ENCODE peak calls at places on chromosomes 11 and 22, in four cellular contexts. One of them, this sample, is unnamed. For H3K4me1, the result is how much of the 10 kb centered on the place peaks cover.

GRCh38 chr11:114073506-114074381 is 14.2 kb downstream of the ZBTB16 start:
- DNase-seq in thoracic aorta: no peak
- DNase-seq in colonic mucosa: no peak
- DNase-seq in suprapubic skin: no peak
- DNase-seq in this sample: no peak

GRCh38 chr22:20060700-20061480 is 19.2 kb upstream of the DGCR8 start:
- DNase-seq in thoracic aorta: no peak
- DNase-seq in colonic mucosa: no peak
- DNase-seq in suprapubic skin: no peak
- DNase-seq in this sample: no peak

GRCh38 chr22:17633217-17633997 is 4.9 kb upstream of the ATP6V1E1 start:
- DNase-seq in thoracic aorta: no peak
- DNase-seq in colonic mucosa: no peak
- DNase-seq in suprapubic skin: no peak
- DNase-seq in this sample: peak

GRCh38 chr11:19650929-19651487 is 61.6 kb upstream of the NAV2 start:
- DNase-seq in thoracic aorta: no peak
- DNase-seq in colonic mucosa: no peak
- DNase-seq in suprapubic skin: no peak
- DNase-seq in this sample: no peak

GRCh38 chr11:74966651-74967050 is 17.6 kb downstream of the SPCS2 start:
- DNase-seq in thoracic aorta: no peak
- DNase-seq in colonic mucosa: no peak
- DNase-seq in suprapubic skin: no peak
- DNase-seq in this sample: no peak

GRCh38 chr11:75025561-75025960 is 36.8 kb downstream of the NEU3 start:
- DNase-seq in thoracic aorta: no peak
- DNase-seq in colonic mucosa: no peak
- DNase-seq in suprapubic skin: no peak
- DNase-seq in this sample: no peak

GRCh38 chr22:27515091-27515523 is 286.4 kb downstream of the MN1 start:
- DNase-seq in thoracic aorta: no peak
- DNase-seq in colonic mucosa: no peak
- DNase-seq in suprapubic skin: no peak
- DNase-seq in this sample: no peak

GRCh38 chr11:115606223-115607220 is 102.3 kb upstream of the CADM1 start:
- DNase-seq in thoracic aorta: no peak
- DNase-seq in colonic mucosa: no peak
- DNase-seq in suprapubic skin: no peak
- DNase-seq in this sample: no peak

GRCh38 chr11:79336740-79337517 is 103.9 kb downstream of the TENM4 start:
- DNase-seq in thoracic aorta: no peak
- DNase-seq in colonic mucosa: no peak
- DNase-seq in suprapubic skin: no peak
- DNase-seq in this sample: no peak

GRCh38 chr22:35383679-35384071 is 2.8 kb downstream of the HMOX1 start:
- DNase-seq in thoracic aorta: no peak
- DNase-seq in colonic mucosa: no peak
- DNase-seq in suprapubic skin: no peak
- DNase-seq in this sample: no peak

DNA sequence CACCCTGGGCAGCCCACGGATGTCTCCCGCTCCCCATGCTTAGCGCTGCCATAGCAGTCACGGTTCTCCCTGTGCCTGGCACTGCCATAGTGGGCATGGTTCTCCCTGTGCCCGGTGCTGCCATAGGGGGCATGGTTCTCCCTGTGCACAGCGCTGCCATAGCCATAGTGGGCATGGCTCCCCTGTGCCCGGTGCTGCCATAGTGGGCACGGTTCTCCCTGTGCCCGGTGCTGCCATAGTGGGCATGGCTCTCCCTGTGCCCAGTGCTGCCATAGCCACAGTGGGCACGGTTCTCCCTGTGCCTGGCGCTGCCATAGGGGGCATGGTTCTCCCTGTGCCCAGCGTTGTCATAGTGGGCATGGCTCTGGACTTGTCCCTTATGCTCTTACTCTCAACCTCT is 19.9 kb upstream of the ARAP1 start:
- DNase-seq in thoracic aorta: no peak
- DNase-seq in colonic mucosa: no peak
- DNase-seq in suprapubic skin: no peak
- DNase-seq in this sample: no peak
- H3K4me1 ChIP-seq in thoracic aorta: under half
- H3K4me1 ChIP-seq in colonic mucosa: under half
- H3K4me1 ChIP-seq in suprapubic skin: under half
- H3K4me1 ChIP-seq in this sample: under half

GRCh38 chr11:16350125-16350524 is 6.2 kb downstream of the SOX6 start:
- DNase-seq in thoracic aorta: no peak
- DNase-seq in colonic mucosa: no peak
- DNase-seq in suprapubic skin: no peak
- DNase-seq in this sample: no peak
- H3K4me1 ChIP-seq in thoracic aorta: under half
- H3K4me1 ChIP-seq in colonic mucosa: under half
- H3K4me1 ChIP-seq in suprapubic skin: under half
- H3K4me1 ChIP-seq in this sample: under half

DNA sequence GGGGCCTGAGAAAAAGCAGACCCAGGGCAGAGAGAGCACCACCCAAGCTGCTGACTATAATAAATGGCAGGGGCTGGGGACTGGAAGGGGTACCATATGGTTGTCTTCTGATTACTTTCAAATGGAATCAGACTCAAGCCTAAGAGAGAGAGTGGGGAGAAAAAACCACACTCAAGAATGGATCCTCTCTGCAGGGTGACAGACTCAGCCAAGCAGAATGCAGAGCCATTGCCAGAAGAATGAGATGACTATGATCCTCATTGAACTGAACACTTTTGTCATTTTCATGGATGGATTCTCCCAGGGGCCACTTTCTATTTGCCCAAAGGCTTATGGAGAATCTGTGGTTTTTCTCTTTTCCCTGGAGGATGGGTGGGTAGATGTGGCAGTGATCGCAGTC is 8.7 kb downstream of the UBASH3B start:
- DNase-seq in thoracic aorta: no peak
- DNase-seq in colonic mucosa: no peak
- DNase-seq in suprapubic skin: no peak
- DNase-seq in this sample: no peak
- H3K4me1 ChIP-seq in thoracic aorta: under half
- H3K4me1 ChIP-seq in colonic mucosa: under half
- H3K4me1 ChIP-seq in suprapubic skin: under half
- H3K4me1 ChIP-seq in this sample: under half

GRCh38 chr11:45341379-45341778 is 55.2 kb upstream of the SYT13 start:
- DNase-seq in thoracic aorta: no peak
- DNase-seq in colonic mucosa: no peak
- DNase-seq in suprapubic skin: no peak
- DNase-seq in this sample: no peak

GRCh38 chr11:45343988-45344387 is 57.8 kb upstream of the SYT13 start:
- DNase-seq in thoracic aorta: no peak
- DNase-seq in colonic mucosa: no peak
- DNase-seq in suprapubic skin: no peak
- DNase-seq in this sample: no peak

GRCh38 chr11:45348729-45349128 is 62.6 kb upstream of the SYT13 start:
- DNase-seq in thoracic aorta: no peak
- DNase-seq in colonic mucosa: no peak
- DNase-seq in suprapubic skin: no peak
- DNase-seq in this sample: no peak

GRCh38 chr11:45347343-45347742 is 61.2 kb upstream of the SYT13 start:
- DNase-seq in thoracic aorta: no peak
- DNase-seq in colonic mucosa: no peak
- DNase-seq in suprapubic skin: no peak
- DNase-seq in this sample: no peak
- H3K4me1 ChIP-seq in thoracic aorta: under half
- H3K4me1 ChIP-seq in colonic mucosa: under half
- H3K4me1 ChIP-seq in suprapubic skin: under half
- H3K4me1 ChIP-seq in this sample: under half

DNA sequence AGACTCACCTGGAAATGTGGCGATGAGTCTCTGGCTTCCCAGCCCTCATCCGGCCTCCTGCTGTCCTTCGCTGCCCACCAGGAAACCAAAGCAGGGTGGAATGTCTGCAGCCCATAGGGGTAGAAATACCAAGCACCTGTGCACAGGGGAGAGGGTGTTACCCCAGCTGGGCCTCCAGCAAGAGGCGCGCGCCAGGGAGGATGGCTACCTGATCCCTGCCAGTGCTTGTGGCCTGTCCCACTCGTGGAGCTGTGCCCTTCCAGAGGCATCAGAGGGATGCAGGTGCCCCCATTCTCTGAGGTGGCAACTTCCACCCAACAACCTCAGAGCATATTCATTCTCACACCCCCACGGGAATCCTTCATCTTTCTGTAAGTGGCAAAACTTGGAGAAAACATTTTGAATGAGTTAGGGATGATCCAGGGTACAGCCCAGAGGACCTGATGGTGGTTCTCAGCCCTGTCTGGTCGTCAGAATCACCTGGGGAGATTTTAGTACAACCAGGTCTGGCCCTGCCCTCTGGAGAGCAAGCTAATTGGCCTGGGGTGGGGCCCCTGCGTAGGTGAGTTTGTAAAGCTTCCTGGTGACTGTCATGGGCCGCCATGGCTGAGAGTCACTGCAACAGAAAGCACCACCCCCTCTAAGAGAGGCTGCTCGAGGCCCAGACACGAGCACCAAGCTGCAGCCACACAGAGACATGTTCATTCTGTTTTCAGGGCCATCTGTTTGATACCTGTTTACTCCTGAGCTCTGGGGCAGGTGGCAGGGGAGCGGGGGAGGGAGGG is 9.9 kb downstream of the SUN2 start:
- DNase-seq in thoracic aorta: no peak
- DNase-seq in colonic mucosa: peak
- DNase-seq in suprapubic skin: no peak
- DNase-seq in this sample: no peak
- H3K4me1 ChIP-seq in thoracic aorta: under half
- H3K4me1 ChIP-seq in colonic mucosa: under half
- H3K4me1 ChIP-seq in suprapubic skin: under half
- H3K4me1 ChIP-seq in this sample: under half

GRCh38 chr11:3879967-3880542 is 24.6 kb downstream of the STIM1 start:
- DNase-seq in thoracic aorta: no peak
- DNase-seq in colonic mucosa: peak
- DNase-seq in suprapubic skin: no peak
- DNase-seq in this sample: peak

GRCh38 chr11:3885855-3886254 is 30.4 kb downstream of the STIM1 start:
- DNase-seq in thoracic aorta: no peak
- DNase-seq in colonic mucosa: no peak
- DNase-seq in suprapubic skin: no peak
- DNase-seq in this sample: no peak

GRCh38 chr11:3880724-3881123 is 25.3 kb downstream of the STIM1 start:
- DNase-seq in thoracic aorta: no peak
- DNase-seq in colonic mucosa: no peak
- DNase-seq in suprapubic skin: no peak
- DNase-seq in this sample: no peak

GRCh38 chr11:3879216-3879966 is 23.9 kb downstream of the STIM1 start:
- DNase-seq in thoracic aorta: no peak
- DNase-seq in colonic mucosa: no peak
- DNase-seq in suprapubic skin: no peak
- DNase-seq in this sample: no peak

DNA sequence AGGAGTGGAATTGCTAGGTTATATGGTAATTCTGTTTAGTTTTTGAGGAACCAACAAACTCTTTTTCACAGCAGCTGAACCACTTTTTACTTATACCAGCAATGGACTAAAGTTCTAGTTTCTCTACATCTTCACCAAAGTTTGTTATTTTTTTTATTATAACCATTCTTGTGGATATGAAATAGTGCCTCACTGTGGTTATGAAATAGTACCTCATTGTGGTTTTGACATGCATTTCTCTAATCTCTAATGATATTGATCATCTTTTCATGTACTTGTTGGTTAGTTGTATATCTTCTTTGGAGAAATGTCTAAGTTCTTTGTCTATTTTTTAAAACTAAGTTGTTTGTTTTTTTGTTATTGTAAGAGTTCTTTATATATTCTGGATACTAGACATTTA is 27.2 kb downstream of the STIM1 start:
- DNase-seq in thoracic aorta: no peak
- DNase-seq in colonic mucosa: no peak
- DNase-seq in suprapubic skin: no peak
- DNase-seq in this sample: no peak
- H3K4me1 ChIP-seq in thoracic aorta: under half
- H3K4me1 ChIP-seq in colonic mucosa: under half
- H3K4me1 ChIP-seq in suprapubic skin: under half
- H3K4me1 ChIP-seq in this sample: under half

GRCh38 chr11:131665344-131665968 is 295.0 kb downstream of the NTM start:
- DNase-seq in thoracic aorta: no peak
- DNase-seq in colonic mucosa: no peak
- DNase-seq in suprapubic skin: peak
- DNase-seq in this sample: no peak

GRCh38 chr11:131663403-131664200 is 293.2 kb downstream of the NTM start:
- DNase-seq in thoracic aorta: no peak
- DNase-seq in colonic mucosa: no peak
- DNase-seq in suprapubic skin: no peak
- DNase-seq in this sample: no peak

GRCh38 chr11:131664811-131665210 is 294.4 kb downstream of the NTM start:
- DNase-seq in thoracic aorta: no peak
- DNase-seq in colonic mucosa: no peak
- DNase-seq in suprapubic skin: peak
- DNase-seq in this sample: no peak

GRCh38 chr11:131666006-131666405 is 295.6 kb downstream of the NTM start:
- DNase-seq in thoracic aorta: no peak
- DNase-seq in colonic mucosa: no peak
- DNase-seq in suprapubic skin: peak
- DNase-seq in this sample: peak

DNA sequence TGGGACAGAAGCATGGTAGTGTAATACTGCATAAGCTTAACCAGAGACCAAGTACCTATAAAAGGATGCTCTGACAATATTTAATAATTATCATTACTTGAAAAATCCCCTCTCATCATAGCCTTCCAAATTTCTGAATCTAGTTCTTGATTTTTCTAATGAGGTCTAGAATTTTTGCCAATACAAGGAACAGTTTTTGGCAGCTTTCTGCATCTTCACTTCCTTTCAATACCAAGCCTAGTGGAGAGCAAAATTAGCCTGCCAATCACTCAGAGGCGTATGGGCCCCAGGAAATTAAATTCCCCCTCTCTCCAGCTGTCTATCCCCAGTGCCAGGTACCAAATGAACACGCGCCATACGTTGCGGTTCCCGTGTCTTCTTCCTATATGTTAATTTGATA is 293.8 kb downstream of the NTM start:
- DNase-seq in thoracic aorta: no peak
- DNase-seq in colonic mucosa: no peak
- DNase-seq in suprapubic skin: no peak
- DNase-seq in this sample: no peak
- H3K4me1 ChIP-seq in thoracic aorta: under half
- H3K4me1 ChIP-seq in colonic mucosa: under half
- H3K4me1 ChIP-seq in suprapubic skin: under half
- H3K4me1 ChIP-seq in this sample: under half

GRCh38 chr22:31287818-31288495 is 4.3 kb downstream of the PIK3IP1 start:
- DNase-seq in thoracic aorta: no peak
- DNase-seq in colonic mucosa: no peak
- DNase-seq in suprapubic skin: no peak
- DNase-seq in this sample: no peak
- H3K4me1 ChIP-seq in thoracic aorta: under half
- H3K4me1 ChIP-seq in colonic mucosa: under half
- H3K4me1 ChIP-seq in suprapubic skin: under half
- H3K4me1 ChIP-seq in this sample: under half

GRCh38 chr11:63870351-63871197 is 31.7 kb downstream of the MARK2 start:
- DNase-seq in thoracic aorta: no peak
- DNase-seq in colonic mucosa: no peak
- DNase-seq in suprapubic skin: no peak
- DNase-seq in this sample: no peak

GRCh38 chr11:63867511-63867910 is 28.6 kb downstream of the MARK2 start:
- DNase-seq in thoracic aorta: no peak
- DNase-seq in colonic mucosa: no peak
- DNase-seq in suprapubic skin: no peak
- DNase-seq in this sample: no peak

GRCh38 chr11:63869686-63870085 is 30.8 kb downstream of the MARK2 start:
- DNase-seq in thoracic aorta: no peak
- DNase-seq in colonic mucosa: no peak
- DNase-seq in suprapubic skin: no peak
- DNase-seq in this sample: no peak

GRCh38 chr11:63869171-63869591 is 30.3 kb downstream of the MARK2 start:
- DNase-seq in thoracic aorta: no peak
- DNase-seq in colonic mucosa: peak
- DNase-seq in suprapubic skin: no peak
- DNase-seq in this sample: no peak

GRCh38 chr11:63868399-63869064 is 29.6 kb downstream of the MARK2 start:
- DNase-seq in thoracic aorta: no peak
- DNase-seq in colonic mucosa: no peak
- DNase-seq in suprapubic skin: no peak
- DNase-seq in this sample: no peak
- H3K4me1 ChIP-seq in thoracic aorta: half or more
- H3K4me1 ChIP-seq in colonic mucosa: half or more
- H3K4me1 ChIP-seq in suprapubic skin: half or more
- H3K4me1 ChIP-seq in this sample: under half